ENCODE peak calls at places on chromosomes 16 and 17, in ten cellular contexts. G is HTR-8/SVneo, H is left ventricle myocardium superior, U is AG20443, Q is erythroblast, T is NCI-H774, Y is AG09309, R is brain microvascular endothelial cell, O is EL, K is BJ. N is an unnamed sample.

GRCh38 chr17:3875317-3875716 is 17.5 kb downstream of the CAMKK1 start:
- DNase-seq in G (no peak), H (no peak), U (no peak), Q (no peak), T (no peak), Y (no peak), R (no peak), O (no peak), K (no peak), N (no peak)

GRCh38 chr16:71360378-71360777 is 1.9 kb downstream of the CALB2 start:
- DNase-seq in G (peak; percentile 83), H (no peak), U (peak; percentile 91), Q (no peak), T (no peak), Y (peak; percentile 85), R (peak; percentile 80), O (peak; percentile 86), K (peak; percentile 53), N (no peak)

GRCh38 chr16:2042666-2043295 is 4.9 kb downstream of the NTHL1 start:
- DNase-seq in G (no peak), H (no peak), U (no peak), Q (no peak), T (peak; percentile 25), Y (no peak), R (no peak), O (no peak), K (no peak), N (no peak)

GRCh38 chr17:7021993-7022778 is 664 bp upstream of the BCL6B start:
- DNase-seq in G (peak; percentile 85), H (peak; percentile 91), U (peak; percentile 93), Q (peak; percentile 80), T (peak; percentile 19), Y (no peak), R (peak; percentile 26), O (peak; percentile 72), K (no peak), N (peak; percentile 46)

GRCh38 chr17:7889166-7889584 is 586 bp downstream of the CHD3 start:
- DNase-seq in G (peak; percentile 93), H (peak; percentile 99), U (peak; percentile 94), Q (peak; percentile 92), T (peak; percentile 85), Y (peak; percentile 43), R (peak; percentile 70), O (peak; percentile 95), K (peak; percentile 40), N (peak; percentile 96)

GRCh38 chr17:48175692-48176450 is 68.3 kb downstream of the SNX11 start:
- DNase-seq in G (peak; percentile 74), H (no peak), U (peak; percentile 75), Q (no peak), T (no peak), Y (peak; percentile 34), R (peak; percentile 59), O (peak; percentile 92), K (peak; percentile 29), N (no peak)

GRCh38 chr16:57725976-57726375 is 9.6 kb upstream of the KATNB1 start:
- DNase-seq in G (no peak), H (no peak), U (no peak), Q (no peak), T (no peak), Y (no peak), R (no peak), O (no peak), K (no peak), N (no peak)

GRCh38 chr17:17567631-17568030 is 23.9 kb downstream of the PEMT start:
- DNase-seq in G (no peak), H (peak; percentile 87), U (no peak), Q (no peak), T (no peak), Y (no peak), R (no peak), O (no peak), K (no peak), N (no peak)

GRCh38 chr17:28112199-28112995 is 69.9 kb downstream of the NLK start:
- DNase-seq in G (no peak), H (no peak), U (peak; percentile 14), Q (peak; percentile 29), T (no peak), Y (no peak), R (peak; percentile 1), O (peak; percentile 65), K (peak; percentile 11), N (no peak)

GRCh38 chr17:39564201-39564828 is 43.4 kb downstream of the NEUROD2 start:
- DNase-seq in G (no peak), H (no peak), U (no peak), Q (no peak), T (no peak), Y (no peak), R (no peak), O (no peak), K (no peak), N (no peak)

GRCh38 chr16:79768594-79768993 is 168.1 kb upstream of the MAF start:
- DNase-seq in G (no peak), H (no peak), U (peak; percentile 12), Q (no peak), T (no peak), Y (no peak), R (no peak), O (no peak), K (no peak), N (peak; percentile 80)

GRCh38 chr17:55639096-55639495 is 83.6 kb downstream of the TMEM100 start:
- DNase-seq in G (no peak), H (no peak), U (no peak), Q (no peak), T (no peak), Y (no peak), R (no peak), O (no peak), K (no peak), N (no peak)

GRCh38 chr17:48439875-48440505 is 10.0 kb upstream of the SKAP1 start:
- DNase-seq in G (no peak), H (no peak), U (no peak), Q (no peak), T (no peak), Y (no peak), R (no peak), O (no peak), K (no peak), N (no peak)

GRCh38 chr16:74862743-74863244 is 88.2 kb upstream of the FA2H start:
- DNase-seq in G (peak; percentile 79), H (no peak), U (peak; percentile 57), Q (peak; percentile 58), T (peak; percentile 18), Y (no peak), R (peak; percentile 34), O (peak; percentile 42), K (no peak), N (no peak)

GRCh38 chr17:76544123-76544915 is 4.5 kb downstream of the PRCD start:
- DNase-seq in G (no peak), H (peak; percentile 84), U (no peak), Q (no peak), T (no peak), Y (no peak), R (no peak), O (no peak), K (no peak), N (peak; percentile 64)